ENCODE peak calls at places on chromosome X, in seven cellular contexts. P is GDM1, K is anterior cingulate cortex, F is HuH-7, H is dorsolateral prefrontal cortex, T is PC-3, A is foreskin fibroblast. B is an unnamed sample.

GRCh38 chrX:39969099-39969825 is 128.5 kb downstream of the BCOR start:
- DNase-seq in P (no peak), K (no peak), F (peak), H (no peak), T (no peak), A (no peak), B (no peak)

GRCh38 chrX:70096052-70096451 is 33.8 kb downstream of the OTUD6A start:
- DNase-seq in P (no peak), K (no peak), F (no peak), H (no peak), T (peak), A (peak), B (no peak)

GRCh38 chrX:56978172-56978571 is 17.2 kb downstream of the SPIN3 start:
- DNase-seq in P (peak), K (peak), F (peak), H (peak), T (peak), A (peak), B (no peak)

GRCh38 chrX:37367946-37368345 is 18.8 kb downstream of the PRRG1 start:
- DNase-seq in P (no peak), K (no peak), F (no peak), H (no peak), T (no peak), A (no peak), B (no peak)

GRCh38 chrX:95893632-95894031 is 791.0 kb upstream of the DIAPH2 start:
- DNase-seq in P (no peak), K (no peak), F (no peak), H (no peak), T (no peak), A (peak), B (no peak)

GRCh38 chrX:137405449-137406140 is 160.3 kb upstream of the ZIC3 start:
- DNase-seq in P (no peak), K (no peak), F (no peak), H (no peak), T (no peak), A (no peak), B (no peak)

GRCh38 chrX:111110098-111110775 is 14.2 kb downstream of the PAK3 start:
- DNase-seq in P (no peak), K (no peak), F (no peak), H (no peak), T (no peak), A (no peak), B (no peak)

GRCh38 chrX:1027133-1027532 is 185.3 kb downstream of the CRLF2 start:
- DNase-seq in P (peak), K (no peak), F (no peak), H (no peak), T (no peak), A (no peak), B (no peak)

GRCh38 chrX:11533211-11533651 is 132.5 kb downstream of the ARHGAP6 start:
- DNase-seq in P (peak), K (no peak), F (peak), H (no peak), T (peak), A (peak), B (peak)

GRCh38 chrX:10007604-10008003 is 40.4 kb downstream of the CLDN34 start:
- DNase-seq in P (no peak), K (no peak), F (no peak), H (no peak), T (no peak), A (peak), B (no peak)

GRCh38 chrX:127129510-127129909 is 310.0 kb downstream of the PRR32 start:
- DNase-seq in P (no peak), K (no peak), F (no peak), H (no peak), T (peak), A (no peak), B (no peak)

GRCh38 chrX:114582698-114583395 is 1.0 kb upstream of the HTR2C start:
- DNase-seq in P (no peak), K (no peak), F (no peak), H (no peak), T (no peak), A (no peak), B (no peak)

GRCh38 chrX:138986866-138987265 is 275.3 kb upstream of the FGF13 start:
- DNase-seq in P (no peak), K (no peak), F (no peak), H (no peak), T (peak), A (peak), B (no peak)

GRCh38 chrX:11407331-11408110 is 114.3 kb downstream of the AMELX start:
- DNase-seq in P (no peak), K (no peak), F (no peak), H (no peak), T (peak), A (no peak), B (no peak)

GRCh38 chrX:134545524-134545923 is 85.6 kb downstream of the HPRT1 start:
- DNase-seq in P (no peak), K (no peak), F (no peak), H (no peak), T (no peak), A (no peak), B (no peak)

GRCh38 chrX:133171962-133172708 is 46.0 kb downstream of the TFDP3 start:
- DNase-seq in P (no peak), K (no peak), F (peak), H (no peak), T (peak), A (no peak), B (no peak)

GRCh38 chrX:119501511-119502148 is 33.4 kb downstream of the SLC25A5 start:
- DNase-seq in P (no peak), K (no peak), F (no peak), H (no peak), T (peak), A (no peak), B (no peak)

B was measured in frontal cortex.